ENCODE peak calls at places on chromosomes 13 and 19, in five cellular contexts. One of them, this sample, is unnamed.

GRCh38 chr13:48273346-48273745 is 30.2 kb upstream of the RB1 start:
- DNase-seq in substantia nigra: no peak
- DNase-seq in neural progenitor cell: no peak
- DNase-seq in CD4-positive, CD25-positive, alpha-beta regulatory T cell: no peak
- DNase-seq in uterus: no peak
- DNase-seq in this sample: no peak

GRCh38 chr13:21641629-21642028 is 29.2 kb upstream of the FGF9 start:
- DNase-seq in substantia nigra: no peak
- DNase-seq in neural progenitor cell: no peak
- DNase-seq in CD4-positive, CD25-positive, alpha-beta regulatory T cell: no peak
- DNase-seq in uterus: no peak
- DNase-seq in this sample: no peak

GRCh38 chr13:113205428-113205931 is 3.0 kb downstream of the PCID2 start:
- DNase-seq in substantia nigra: no peak
- DNase-seq in neural progenitor cell: no peak
- DNase-seq in CD4-positive, CD25-positive, alpha-beta regulatory T cell: no peak
- DNase-seq in uterus: no peak
- DNase-seq in this sample: no peak

GRCh38 chr19:15441317-15441716 is 8.4 kb downstream of the WIZ start:
- DNase-seq in substantia nigra: no peak
- DNase-seq in neural progenitor cell: no peak
- DNase-seq in CD4-positive, CD25-positive, alpha-beta regulatory T cell: no peak
- DNase-seq in uterus: no peak
- DNase-seq in this sample: no peak

GRCh38 chr19:30896551-30896950 is 452.7 kb downstream of the TSHZ3 start:
- DNase-seq in substantia nigra: no peak
- DNase-seq in neural progenitor cell: no peak
- DNase-seq in CD4-positive, CD25-positive, alpha-beta regulatory T cell: no peak
- DNase-seq in uterus: no peak
- DNase-seq in this sample: no peak

GRCh38 chr13:89352384-89352783 is 1681.2 kb downstream of the SLITRK5 start:
- DNase-seq in substantia nigra: no peak
- DNase-seq in neural progenitor cell: no peak
- DNase-seq in CD4-positive, CD25-positive, alpha-beta regulatory T cell: no peak
- DNase-seq in uterus: no peak
- DNase-seq in this sample: no peak

GRCh38 chr13:34300559-34300958 is 482.6 kb downstream of the RFC3 start:
- DNase-seq in substantia nigra: no peak
- DNase-seq in neural progenitor cell: no peak
- DNase-seq in CD4-positive, CD25-positive, alpha-beta regulatory T cell: no peak
- DNase-seq in uterus: no peak
- DNase-seq in this sample: no peak

GRCh38 chr19:3281026-3281425 is 56.6 kb downstream of the CELF5 start:
- DNase-seq in substantia nigra: no peak
- DNase-seq in neural progenitor cell: no peak
- DNase-seq in CD4-positive, CD25-positive, alpha-beta regulatory T cell: no peak
- DNase-seq in uterus: no peak
- DNase-seq in this sample: no peak

GRCh38 chr19:3387645-3388589 is 21.5 kb downstream of the NFIC start:
- DNase-seq in substantia nigra: peak
- DNase-seq in neural progenitor cell: no peak
- DNase-seq in CD4-positive, CD25-positive, alpha-beta regulatory T cell: no peak
- DNase-seq in uterus: peak
- DNase-seq in this sample: peak

GRCh38 chr19:3075605-3076431 is 13.5 kb upstream of the TLE5 start:
- DNase-seq in substantia nigra: no peak
- DNase-seq in neural progenitor cell: peak
- DNase-seq in CD4-positive, CD25-positive, alpha-beta regulatory T cell: peak
- DNase-seq in uterus: peak
- DNase-seq in this sample: no peak

GRCh38 chr19:56637976-56638555 is 4.9 kb upstream of the SMIM17 start:
- DNase-seq in substantia nigra: peak
- DNase-seq in neural progenitor cell: peak
- DNase-seq in CD4-positive, CD25-positive, alpha-beta regulatory T cell: no peak
- DNase-seq in uterus: peak
- DNase-seq in this sample: peak

GRCh38 chr13:36190771-36191170 is 23.6 kb downstream of the SOHLH2 start:
- DNase-seq in substantia nigra: no peak
- DNase-seq in neural progenitor cell: no peak
- DNase-seq in CD4-positive, CD25-positive, alpha-beta regulatory T cell: no peak
- DNase-seq in uterus: no peak
- DNase-seq in this sample: no peak

GRCh38 chr19:38015771-38016170 is 108.8 kb downstream of the SIPA1L3 start:
- DNase-seq in substantia nigra: no peak
- DNase-seq in neural progenitor cell: no peak
- DNase-seq in CD4-positive, CD25-positive, alpha-beta regulatory T cell: no peak
- DNase-seq in uterus: no peak
- DNase-seq in this sample: no peak

GRCh38 chr19:18110833-18111232 is 13.3 kb downstream of the MAST3 start:
- DNase-seq in substantia nigra: no peak
- DNase-seq in neural progenitor cell: no peak
- DNase-seq in CD4-positive, CD25-positive, alpha-beta regulatory T cell: no peak
- DNase-seq in uterus: no peak
- DNase-seq in this sample: no peak
- H3K27ac ChIP-seq in substantia nigra: peak
- H3K27ac ChIP-seq in neural progenitor cell: no peak
- H3K27ac ChIP-seq in CD4-positive, CD25-positive, alpha-beta regulatory T cell: no peak
- H3K27ac ChIP-seq in uterus: no peak
- H3K27ac ChIP-seq in this sample: no peak

DNA sequence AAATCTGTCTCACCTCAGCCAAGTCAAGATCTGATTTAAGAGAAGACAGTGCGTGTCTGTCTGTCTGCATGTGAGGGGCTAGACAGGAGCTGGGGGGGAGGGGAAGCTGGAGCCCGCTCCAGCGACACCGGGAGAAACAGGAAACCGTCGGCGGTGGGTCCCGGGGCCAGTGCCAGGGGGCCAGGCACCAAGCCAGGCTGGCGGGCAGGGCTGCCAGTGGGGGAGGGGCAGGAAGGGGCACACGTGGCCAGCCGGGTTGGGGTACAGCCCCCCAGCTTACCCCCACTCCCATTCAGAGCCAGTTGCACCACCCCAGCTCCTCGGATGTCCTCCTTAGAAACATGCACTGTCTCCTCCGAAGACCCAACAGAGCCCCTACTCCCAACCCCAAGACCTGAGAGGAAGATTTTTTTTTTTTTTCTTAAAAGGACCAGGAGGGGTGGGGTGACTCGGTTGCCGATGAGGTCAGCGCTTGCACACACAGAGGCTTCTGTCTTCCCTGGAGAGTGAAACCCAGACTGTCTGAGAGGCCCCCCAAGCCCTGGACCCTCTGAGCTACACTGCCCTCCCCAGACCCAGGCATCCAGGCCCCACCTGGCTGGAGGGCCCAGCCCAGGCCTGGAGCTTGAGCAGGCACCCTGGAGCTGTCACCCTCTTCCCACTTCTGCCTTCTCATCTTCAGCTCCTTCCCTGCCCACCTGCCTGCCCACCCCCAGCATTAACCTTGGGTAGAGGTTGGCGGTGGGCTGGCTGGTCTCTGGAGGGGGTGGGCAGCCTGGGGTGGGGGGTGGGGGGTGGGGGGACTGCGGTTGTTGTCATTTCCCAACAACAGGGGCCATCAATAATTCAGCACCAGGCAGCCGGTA is 4.0 kb downstream of the ERF start:
- DNase-seq in substantia nigra: peak
- DNase-seq in neural progenitor cell: no peak
- DNase-seq in CD4-positive, CD25-positive, alpha-beta regulatory T cell: no peak
- DNase-seq in uterus: peak
- DNase-seq in this sample: peak
- H3K27ac ChIP-seq in substantia nigra: peak
- H3K27ac ChIP-seq in neural progenitor cell: no peak
- H3K27ac ChIP-seq in CD4-positive, CD25-positive, alpha-beta regulatory T cell: peak
- H3K27ac ChIP-seq in uterus: peak
- H3K27ac ChIP-seq in this sample: peak

DNA sequence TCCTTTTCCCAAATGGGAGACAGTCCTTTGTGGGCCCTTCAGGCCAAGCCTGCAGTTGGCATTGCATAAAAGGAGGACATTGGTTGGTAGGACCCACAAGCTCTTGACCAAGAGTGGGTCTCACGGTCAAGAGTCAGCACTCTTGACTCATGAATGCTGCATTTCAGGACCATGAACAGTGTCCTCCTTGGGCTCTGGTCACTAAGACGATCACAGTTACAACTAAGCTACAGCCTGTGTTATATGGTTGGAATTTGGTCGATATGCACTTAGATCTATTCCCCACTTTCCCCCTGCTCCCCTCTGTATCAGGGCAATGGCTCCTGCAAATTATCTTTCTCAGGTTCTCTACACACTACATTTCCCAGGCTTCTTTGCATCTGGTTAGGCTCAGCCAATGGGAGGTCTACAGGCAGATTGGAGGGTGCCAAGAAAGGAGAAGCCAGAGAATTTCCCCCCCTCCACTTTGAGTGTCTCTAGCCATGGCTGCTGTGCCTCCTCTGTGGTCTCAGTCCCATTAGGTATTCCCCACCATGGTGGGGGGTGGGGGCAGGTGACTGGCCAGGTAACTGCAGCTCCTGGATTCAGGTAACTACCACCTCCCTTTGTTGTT is 3.1 kb upstream of the OLFM2 start:
- DNase-seq in substantia nigra: no peak
- DNase-seq in neural progenitor cell: peak
- DNase-seq in CD4-positive, CD25-positive, alpha-beta regulatory T cell: no peak
- DNase-seq in uterus: no peak
- DNase-seq in this sample: no peak
- H3K27ac ChIP-seq in substantia nigra: no peak
- H3K27ac ChIP-seq in neural progenitor cell: no peak
- H3K27ac ChIP-seq in CD4-positive, CD25-positive, alpha-beta regulatory T cell: no peak
- H3K27ac ChIP-seq in uterus: no peak
- H3K27ac ChIP-seq in this sample: no peak

GRCh38 chr13:97498419-97498818 is 64.5 kb downstream of the RAP2A start:
- DNase-seq in substantia nigra: no peak
- DNase-seq in neural progenitor cell: no peak
- DNase-seq in CD4-positive, CD25-positive, alpha-beta regulatory T cell: no peak
- DNase-seq in uterus: no peak
- DNase-seq in this sample: no peak

GRCh38 chr13:97496511-97496910 is 62.5 kb downstream of the RAP2A start:
- DNase-seq in substantia nigra: no peak
- DNase-seq in neural progenitor cell: no peak
- DNase-seq in CD4-positive, CD25-positive, alpha-beta regulatory T cell: no peak
- DNase-seq in uterus: no peak
- DNase-seq in this sample: no peak

GRCh38 chr13:97502192-97502591 is 68.2 kb downstream of the RAP2A start:
- DNase-seq in substantia nigra: no peak
- DNase-seq in neural progenitor cell: no peak
- DNase-seq in CD4-positive, CD25-positive, alpha-beta regulatory T cell: no peak
- DNase-seq in uterus: no peak
- DNase-seq in this sample: no peak

GRCh38 chr13:97495678-97496077 is 61.7 kb downstream of the RAP2A start:
- DNase-seq in substantia nigra: no peak
- DNase-seq in neural progenitor cell: no peak
- DNase-seq in CD4-positive, CD25-positive, alpha-beta regulatory T cell: no peak
- DNase-seq in uterus: no peak
- DNase-seq in this sample: no peak

GRCh38 chr13:97499181-97499580 is 65.2 kb downstream of the RAP2A start:
- DNase-seq in substantia nigra: no peak
- DNase-seq in neural progenitor cell: no peak
- DNase-seq in CD4-positive, CD25-positive, alpha-beta regulatory T cell: no peak
- DNase-seq in uterus: no peak
- DNase-seq in this sample: no peak
- H3K27ac ChIP-seq in substantia nigra: no peak
- H3K27ac ChIP-seq in neural progenitor cell: no peak
- H3K27ac ChIP-seq in CD4-positive, CD25-positive, alpha-beta regulatory T cell: no peak
- H3K27ac ChIP-seq in uterus: no peak
- H3K27ac ChIP-seq in this sample: no peak

DNA sequence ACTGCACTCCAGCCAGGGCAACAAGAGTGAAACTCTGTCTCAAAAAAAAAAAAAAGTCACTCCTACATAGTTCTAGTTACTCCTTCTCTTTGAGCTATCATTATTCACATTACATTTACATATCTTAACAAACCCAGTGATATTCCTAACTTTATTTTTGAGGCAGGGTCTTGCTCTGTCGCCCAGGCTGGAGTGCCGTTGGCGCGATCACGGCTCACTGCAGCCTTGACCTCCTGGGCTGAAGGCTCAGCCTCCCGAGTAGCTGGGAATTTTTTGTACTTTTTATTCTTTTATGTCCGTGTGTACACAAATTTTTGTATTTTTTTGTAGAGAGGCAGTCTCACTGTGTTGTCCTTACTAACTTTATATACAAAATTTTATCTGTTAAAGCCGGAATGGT is 587 bp upstream of the RPS15 start:
- DNase-seq in substantia nigra: no peak
- DNase-seq in neural progenitor cell: no peak
- DNase-seq in CD4-positive, CD25-positive, alpha-beta regulatory T cell: no peak
- DNase-seq in uterus: no peak
- DNase-seq in this sample: no peak
- H3K27ac ChIP-seq in substantia nigra: peak
- H3K27ac ChIP-seq in neural progenitor cell: no peak
- H3K27ac ChIP-seq in CD4-positive, CD25-positive, alpha-beta regulatory T cell: no peak
- H3K27ac ChIP-seq in uterus: no peak
- H3K27ac ChIP-seq in this sample: no peak

GRCh38 chr13:74206061-74206561 is 71.9 kb upstream of the KLF12 start:
- DNase-seq in substantia nigra: no peak
- DNase-seq in neural progenitor cell: peak
- DNase-seq in CD4-positive, CD25-positive, alpha-beta regulatory T cell: no peak
- DNase-seq in uterus: no peak
- DNase-seq in this sample: no peak

GRCh38 chr13:74206855-74207254 is 72.7 kb upstream of the KLF12 start:
- DNase-seq in substantia nigra: no peak
- DNase-seq in neural progenitor cell: no peak
- DNase-seq in CD4-positive, CD25-positive, alpha-beta regulatory T cell: no peak
- DNase-seq in uterus: no peak
- DNase-seq in this sample: no peak

GRCh38 chr13:74203576-74203975 is 69.4 kb upstream of the KLF12 start:
- DNase-seq in substantia nigra: no peak
- DNase-seq in neural progenitor cell: no peak
- DNase-seq in CD4-positive, CD25-positive, alpha-beta regulatory T cell: no peak
- DNase-seq in uterus: no peak
- DNase-seq in this sample: no peak

GRCh38 chr13:74204606-74205312 is 70.6 kb upstream of the KLF12 start:
- DNase-seq in substantia nigra: no peak
- DNase-seq in neural progenitor cell: no peak
- DNase-seq in CD4-positive, CD25-positive, alpha-beta regulatory T cell: no peak
- DNase-seq in uterus: no peak
- DNase-seq in this sample: no peak

DNA sequence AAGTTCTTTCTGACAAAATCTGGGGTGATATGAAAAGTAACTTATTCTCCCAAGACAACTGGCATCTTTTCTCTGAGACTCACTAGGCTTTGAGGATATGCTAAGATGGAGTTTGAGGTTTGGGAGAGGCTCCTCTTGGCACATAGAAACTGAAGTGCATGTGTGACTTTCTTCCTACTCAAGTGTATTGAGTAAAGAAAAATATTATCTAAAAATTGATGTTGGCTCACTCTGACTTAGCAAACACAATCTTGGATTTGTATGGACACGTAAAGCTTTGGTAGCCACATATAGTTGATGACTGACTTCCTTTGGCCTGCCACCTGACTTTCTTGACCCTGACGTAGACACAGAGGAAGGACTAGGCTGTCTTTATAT is 71.1 kb upstream of the KLF12 start:
- DNase-seq in substantia nigra: no peak
- DNase-seq in neural progenitor cell: no peak
- DNase-seq in CD4-positive, CD25-positive, alpha-beta regulatory T cell: no peak
- DNase-seq in uterus: no peak
- DNase-seq in this sample: no peak
- H3K27ac ChIP-seq in substantia nigra: no peak
- H3K27ac ChIP-seq in neural progenitor cell: no peak
- H3K27ac ChIP-seq in CD4-positive, CD25-positive, alpha-beta regulatory T cell: no peak
- H3K27ac ChIP-seq in uterus: no peak
- H3K27ac ChIP-seq in this sample: no peak

GRCh38 chr13:79531542-79532239 is 50.7 kb downstream of the NDFIP2 start:
- DNase-seq in substantia nigra: no peak
- DNase-seq in neural progenitor cell: no peak
- DNase-seq in CD4-positive, CD25-positive, alpha-beta regulatory T cell: no peak
- DNase-seq in uterus: no peak
- DNase-seq in this sample: no peak
- H3K27ac ChIP-seq in substantia nigra: peak
- H3K27ac ChIP-seq in neural progenitor cell: no peak
- H3K27ac ChIP-seq in CD4-positive, CD25-positive, alpha-beta regulatory T cell: no peak
- H3K27ac ChIP-seq in uterus: no peak
- H3K27ac ChIP-seq in this sample: peak

This sample was measured in caudate nucleus.